ENCODE peak calls at places on chromosomes 7 and 10, in five cellular contexts. P is pons; U is RPMI7951; Y is sciatic nerve; L is activated naive CD4-positive, alpha-beta T cell. Z is an unnamed sample.

GRCh38 chr7:138691166-138691565 is 10.0 kb downstream of the SVOPL start:
- DNase-seq in P (no peak), Y (no peak), U (no peak), L (no peak), Z (no peak)

GRCh38 chr7:150931199-150931869 is 46.8 kb downstream of the KCNH2 start:
- DNase-seq in P (no peak), L (no peak), Y (no peak), U (no peak), Z (no peak)

GRCh38 chr7:151601521-151602305 is 82.0 kb upstream of the RHEB start:
- DNase-seq in P (no peak), L (no peak), U (peak), Y (no peak), Z (no peak)

GRCh38 chr7:125201002-125201401 is 271.4 kb upstream of the POT1 start:
- DNase-seq in Y (no peak), U (no peak), L (no peak), P (no peak), Z (no peak)

GRCh38 chr7:53426145-53426750 is 390.8 kb downstream of the POM121L12 start:
- DNase-seq in U (peak), L (no peak), P (no peak), Y (no peak), Z (peak)

GRCh38 chr10:43265799-43266721 is 805 bp downstream of the RASGEF1A start:
- DNase-seq in P (no peak), L (no peak), Y (no peak), U (no peak), Z (no peak)

GRCh38 chr10:12205082-12205481 is 9.1 kb downstream of the CDC123 start:
- DNase-seq in U (no peak), P (no peak), L (no peak), Y (no peak), Z (no peak)

GRCh38 chr10:34017281-34017680 is 682.8 kb upstream of the NRP1 start:
- DNase-seq in P (no peak), Y (no peak), U (no peak), L (no peak), Z (no peak)

GRCh38 chr7:71236488-71237179 is 104.7 kb downstream of the GALNT17 start:
- DNase-seq in U (no peak), Y (no peak), P (peak), L (no peak), Z (no peak)

GRCh38 chr10:101291254-101292193 is 62.3 kb upstream of the LBX1 start:
- DNase-seq in P (no peak), Y (peak), U (peak), L (no peak), Z (peak)

GRCh38 chr10:42491001-42491592 is 147.3 kb downstream of the ZNF33B start:
- DNase-seq in P (no peak), L (no peak), U (peak), Y (no peak), Z (peak)

GRCh38 chr7:86469680-86470295 is 173.9 kb upstream of the GRM3 start:
- DNase-seq in Y (no peak), L (no peak), P (peak), U (peak), Z (peak)

GRCh38 chr7:137696376-137696775 is 150.4 kb downstream of the DGKI start:
- DNase-seq in Y (no peak), L (no peak), U (peak), P (no peak), Z (no peak)

GRCh38 chr10:68211635-68212034 is 20.3 kb downstream of the ATOH7 start:
- DNase-seq in U (no peak), L (no peak), P (no peak), Y (no peak), Z (no peak)

GRCh38 chr7:1663857-1664651 is 6.0 kb upstream of the ELFN1 start:
- DNase-seq in L (no peak), Y (peak), P (no peak), U (no peak), Z (no peak)

GRCh38 chr7:94031865-94032264 is 27.7 kb upstream of the BET1 start:
- DNase-seq in U (no peak), L (no peak), Y (no peak), P (no peak), Z (no peak)

GRCh38 chr7:21767300-21767900 is 178.3 kb downstream of the CDCA7L start:
- DNase-seq in U (peak), Y (no peak), L (no peak), P (peak), Z (peak)

GRCh38 chr10:128457136-128457535 is 330.9 kb upstream of the MKI67 start:
- DNase-seq in P (no peak), Y (no peak), U (no peak), L (no peak), Z (no peak)

GRCh38 chr7:4727914-4728705 is 46.0 kb downstream of the FOXK1 start:
- DNase-seq in L (no peak), U (no peak), Y (no peak), P (no peak), Z (no peak)

GRCh38 chr10:11874568-11875182 is 51.5 kb downstream of the PROSER2 start:
- DNase-seq in L (no peak), U (peak), Y (peak), P (no peak), Z (no peak)

GRCh38 chr10:130924138-130924819 is 387.2 kb downstream of the TCERG1L start:
- DNase-seq in Y (no peak), P (no peak), U (no peak), L (no peak), Z (no peak)

GRCh38 chr7:155153676-155154075 is 83.6 kb downstream of the HTR5A start:
- DNase-seq in Y (no peak), L (no peak), P (no peak), U (no peak), Z (no peak)

GRCh38 chr10:125343118-125343752 is 182.9 kb upstream of the CTBP2 start:
- DNase-seq in L (no peak), Y (no peak), U (peak), P (peak), Z (peak)

GRCh38 chr10:131253931-131254865 is 57.3 kb downstream of the TCERG1L start:
- DNase-seq in Y (no peak), P (no peak), U (no peak), L (no peak), Z (no peak)

GRCh38 chr7:151978616-151979015 is 22.4 kb downstream of the GALNTL5 start:
- DNase-seq in Y (no peak), L (no peak), U (no peak), P (no peak), Z (no peak)

GRCh38 chr7:68706291-68706690 is 892.0 kb upstream of the AUTS2 start:
- DNase-seq in P (no peak), L (no peak), Y (no peak), U (peak), Z (peak)

GRCh38 chr7:150934045-150934766 is 43.9 kb downstream of the KCNH2 start:
- DNase-seq in L (no peak), U (no peak), Y (no peak), P (no peak), Z (no peak)

GRCh38 chr10:114684822-114685209 is 26.7 kb upstream of the ABLIM1 start:
- DNase-seq in P (no peak), Y (no peak), U (no peak), L (no peak), Z (peak)

GRCh38 chr10:17787087-17787942 is 21.8 kb upstream of the MRC1 start:
- DNase-seq in P (no peak), Y (no peak), L (no peak), U (peak), Z (peak)

GRCh38 chr7:92781117-92781720 is 55.2 kb downstream of the CDK6 start:
- DNase-seq in P (peak), L (no peak), Y (no peak), U (no peak), Z (no peak)

GRCh38 chr10:109895095-109895818 is 28.1 kb downstream of the XPNPEP1 start:
- DNase-seq in U (peak), Y (no peak), P (no peak), L (no peak), Z (no peak)

GRCh38 chr10:42988517-42989395 is 88.1 kb upstream of the RET start:
- DNase-seq in U (no peak), Y (no peak), L (no peak), P (no peak), Z (no peak)

GRCh38 chr10:15168296-15168780 is at the start of gene NMT2:
- DNase-seq in Y (peak), L (no peak), P (peak), U (peak), Z (peak)

GRCh38 chr10:31340343-31340742 is 21.3 kb downstream of the ZEB1 start:
- DNase-seq in U (peak), P (no peak), Y (no peak), L (no peak), Z (no peak)

GRCh38 chr10:11830836-11831519 is 7.8 kb downstream of the PROSER2 start:
- DNase-seq in Y (no peak), P (no peak), U (no peak), L (no peak), Z (no peak)

GRCh38 chr10:103845983-103846382 is 9.4 kb downstream of the SH3PXD2A start:
- DNase-seq in L (no peak), P (no peak), U (no peak), Y (no peak), Z (no peak)

Z was measured in HT1080.